ENCODE peak calls at places on chromosomes 7 and 10, in five cellular contexts. F is fibroblast of lung, N is chondrocyte, V is HFFc6, O is HCT116. I is an unnamed sample.

GRCh38 chr7:2710901-2711551 is 23.0 kb downstream of the AMZ1 start:
- DNase-seq in F (no peak), N (no peak), V (no peak), O (no peak), I (no peak)

GRCh38 chr10:43076876-43077420 is at the start of gene RET:
- DNase-seq in F (no peak), N (no peak), V (no peak), O (no peak), I (peak; percentile 39)

GRCh38 chr10:48526371-48526821 is 78.5 kb downstream of the ARHGAP22 start:
- DNase-seq in F (peak; percentile 95), N (no peak), V (peak; percentile 98), O (no peak), I (no peak)

GRCh38 chr7:28110427-28111012 is 70.1 kb downstream of the JAZF1 start:
- DNase-seq in F (no peak), N (no peak), V (no peak), O (no peak), I (no peak)

GRCh38 chr10:132645630-132646442 is 108.2 kb downstream of the INPP5A start:
- DNase-seq in F (no peak), N (no peak), V (no peak), O (no peak), I (no peak)

GRCh38 chr7:31416381-31416780 is 75.9 kb upstream of the NEUROD6 start:
- DNase-seq in F (no peak), N (no peak), V (no peak), O (no peak), I (no peak)

GRCh38 chr10:1665262-1665661 is 72.1 kb downstream of the ADARB2 start:
- DNase-seq in F (no peak), N (no peak), V (no peak), O (no peak), I (no peak)

GRCh38 chr7:82397846-82398245 is 45.7 kb downstream of the CACNA2D1 start:
- DNase-seq in F (peak; percentile 19), N (no peak), V (no peak), O (no peak), I (no peak)

GRCh38 chr7:140242057-140243031 is 65.6 kb upstream of the KDM7A start:
- DNase-seq in F (no peak), N (no peak), V (no peak), O (no peak), I (no peak)

GRCh38 chr10:127227663-127228062 is 31.3 kb upstream of the INSYN2A start:
- DNase-seq in F (no peak), N (no peak), V (no peak), O (no peak), I (no peak)

DNA sequence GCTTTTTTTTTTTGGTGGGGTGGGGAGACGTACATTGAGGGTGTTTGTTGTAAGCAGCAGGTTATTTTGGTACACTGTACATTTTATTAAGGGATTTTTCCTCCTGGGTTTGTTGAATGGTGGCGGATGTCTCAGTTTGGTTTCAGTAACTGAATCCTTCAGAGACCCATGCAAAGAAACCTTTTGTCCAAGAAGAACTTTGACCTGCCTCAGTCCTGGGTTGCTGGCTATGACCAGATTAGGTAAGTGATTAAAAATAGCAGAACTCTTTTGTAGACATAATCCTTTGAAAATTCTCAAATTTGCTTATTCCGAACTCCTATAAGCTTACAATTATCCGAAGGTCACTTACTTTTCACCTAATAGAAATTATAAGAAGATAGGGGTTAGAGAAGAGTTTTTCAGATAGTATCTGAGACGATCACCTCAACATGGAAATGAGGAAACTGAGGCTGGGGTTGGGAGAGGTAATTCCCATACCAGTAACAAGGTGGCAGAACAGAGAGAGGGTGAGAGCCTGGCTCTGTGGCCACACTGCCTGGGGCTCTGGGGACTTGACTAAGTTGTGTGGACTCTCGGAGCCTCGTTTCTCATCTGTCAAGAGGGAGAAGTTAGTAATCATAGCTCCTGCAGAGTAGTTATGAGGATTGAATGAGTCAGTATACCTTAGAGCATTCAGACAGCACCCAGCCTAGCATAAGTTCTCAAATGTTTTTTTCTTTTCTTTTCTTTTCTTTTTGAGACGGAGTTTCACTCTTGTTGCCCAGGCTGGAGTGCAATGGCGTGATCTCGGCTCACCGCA is 87.4 kb downstream of the CCNY start:
- DNase-seq in F (peak; percentile 87), N (no peak), V (peak; percentile 74), O (no peak), I (no peak)
- TF ChIP-seq CTCF in F (no peak), N (peak; percentile 46), V (peak; percentile 56), O (no peak), I (no peak)

DNA sequence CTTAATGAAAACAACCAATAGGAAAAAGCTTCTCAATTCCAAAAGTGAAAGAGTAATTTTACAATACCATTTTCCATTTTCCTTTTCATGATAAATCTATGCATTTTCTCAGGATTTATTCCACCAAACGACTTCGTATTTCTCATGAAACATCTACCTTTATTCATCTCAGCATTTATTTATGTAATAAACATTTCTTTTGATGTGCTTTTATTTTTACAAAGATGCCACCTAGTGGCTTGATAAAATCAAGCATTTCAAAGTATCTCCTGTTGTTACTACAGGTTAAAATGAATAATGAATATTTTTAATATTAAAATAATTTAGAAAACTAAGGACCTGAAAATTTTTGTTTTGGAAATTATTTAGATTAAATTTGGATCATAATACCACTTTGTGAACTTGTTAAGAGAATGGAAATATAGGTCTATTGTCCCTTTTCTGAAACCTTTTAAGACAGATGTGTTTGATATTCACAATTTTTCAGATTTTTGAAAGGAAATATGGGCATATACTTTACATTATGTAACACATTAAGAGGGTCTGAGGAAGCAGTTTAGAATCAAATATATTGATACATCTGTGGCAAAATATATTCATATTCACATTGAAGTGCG is 2.7 kb upstream of the IQUB start:
- DNase-seq in F (no peak), N (no peak), V (peak; percentile 40), O (no peak), I (no peak)
- TF ChIP-seq CTCF in F (no peak), N (peak; percentile 89), V (peak; percentile 85), O (peak; percentile 26), I (peak; percentile 56)

GRCh38 chr10:78863121-78863520 is 205.6 kb upstream of the ZMIZ1 start:
- DNase-seq in F (no peak), N (no peak), V (no peak), O (no peak), I (no peak)

GRCh38 chr10:78860260-78860914 is 208.4 kb upstream of the ZMIZ1 start:
- DNase-seq in F (no peak), N (no peak), V (no peak), O (no peak), I (no peak)

GRCh38 chr10:78859769-78860168 is 209.0 kb upstream of the ZMIZ1 start:
- DNase-seq in F (no peak), N (no peak), V (no peak), O (no peak), I (no peak)

GRCh38 chr10:78862328-78862640 is 206.5 kb upstream of the ZMIZ1 start:
- DNase-seq in F (no peak), N (no peak), V (no peak), O (no peak), I (no peak)

DNA sequence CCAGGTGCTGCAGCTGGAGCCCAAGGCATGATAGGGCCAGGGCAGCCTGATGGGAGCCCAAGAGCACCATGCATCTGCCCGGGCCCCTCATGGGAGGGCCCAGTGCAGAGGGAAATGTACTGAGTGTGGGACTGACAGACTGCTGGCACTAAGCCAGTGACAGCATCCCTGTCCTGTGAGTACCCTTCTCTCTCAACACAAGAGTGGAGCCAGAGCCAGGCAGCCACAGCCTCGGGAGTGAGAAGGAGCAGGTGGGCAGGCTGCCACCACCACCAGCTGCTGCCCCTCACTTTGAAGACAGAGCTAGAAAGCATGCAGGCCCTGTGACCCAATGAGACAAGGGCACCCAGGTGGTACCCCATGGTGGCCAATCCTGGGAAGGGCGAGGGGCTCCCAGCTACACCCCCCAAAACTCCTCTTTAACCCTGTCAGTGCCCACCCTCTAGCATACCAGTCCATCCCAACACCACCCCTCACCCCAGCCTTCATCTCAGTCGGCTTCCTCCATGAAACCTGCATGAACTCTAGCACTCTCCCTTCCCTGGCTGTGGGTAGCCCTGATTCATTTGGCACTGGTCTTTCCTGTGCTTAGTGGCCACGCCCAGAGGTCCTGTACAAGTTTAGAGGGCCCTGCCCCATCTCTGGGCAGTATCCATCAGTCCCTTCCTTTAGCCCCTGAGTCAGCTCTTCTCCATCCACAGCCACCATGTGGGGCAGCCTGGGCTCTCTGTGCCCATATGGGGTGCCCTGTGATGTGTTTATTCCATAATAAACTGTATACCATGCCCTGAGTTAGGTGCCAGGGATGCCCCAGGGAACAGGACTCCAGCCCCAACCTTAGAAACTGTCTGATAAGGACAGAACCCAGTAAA is 207.1 kb upstream of the ZMIZ1 start:
- DNase-seq in F (no peak), N (no peak), V (no peak), O (no peak), I (no peak)
- TF ChIP-seq CTCF in F (no peak), N (no peak), V (no peak), O (no peak), I (no peak)

GRCh38 chr7:110205899-110206298 is 885.0 kb upstream of the LRRN3 start:
- DNase-seq in F (peak; percentile 0), N (no peak), V (no peak), O (no peak), I (no peak)

GRCh38 chr7:110204527-110204926 is 886.4 kb upstream of the LRRN3 start:
- DNase-seq in F (no peak), N (no peak), V (peak; percentile 56), O (peak; percentile 7), I (no peak)
- TF ChIP-seq CTCF in F (no peak), N (peak; percentile 59), V (peak; percentile 77), O (peak; percentile 41), I (peak; percentile 20)

I was measured in D721Med.